ENCODE peak calls at places on chromosomes 4 and X, in six cellular contexts. One of them, this sample, is unnamed.
A peak's percentile ranks its signal among the peaks of the same experiment; 100 is the strongest.

GRCh38 chrX:99384594-99385374 is 1025.3 kb downstream of the PCDH19 start:
- DNase-seq in germinal center: no peak
- DNase-seq in CD14-positive monocyte: no peak
- DNase-seq in fibroblast of lung: no peak
- DNase-seq in cardiac fibroblast: no peak
- DNase-seq in GM04504: no peak
- DNase-seq in this sample: no peak

GRCh38 chr4:173522160-173522873 is 7.7 kb downstream of the HAND2 start:
- DNase-seq in germinal center: no peak
- DNase-seq in CD14-positive monocyte: no peak
- DNase-seq in fibroblast of lung: peak; percentile 81
- DNase-seq in cardiac fibroblast: peak; percentile 90
- DNase-seq in GM04504: peak; percentile 75
- DNase-seq in this sample: no peak

GRCh38 chr4:104677122-104677521 is 182.4 kb upstream of the CXXC4 start:
- DNase-seq in germinal center: no peak
- DNase-seq in CD14-positive monocyte: no peak
- DNase-seq in fibroblast of lung: peak; percentile 21
- DNase-seq in cardiac fibroblast: no peak
- DNase-seq in GM04504: no peak
- DNase-seq in this sample: no peak

GRCh38 chrX:44971674-44972073 is 98.7 kb downstream of the KDM6A start:
- DNase-seq in germinal center: no peak
- DNase-seq in CD14-positive monocyte: no peak
- DNase-seq in fibroblast of lung: no peak
- DNase-seq in cardiac fibroblast: no peak
- DNase-seq in GM04504: no peak
- DNase-seq in this sample: no peak

GRCh38 chrX:1242901-1243402 is 25.7 kb upstream of the CSF2RA start:
- DNase-seq in germinal center: no peak
- DNase-seq in CD14-positive monocyte: peak; percentile 54
- DNase-seq in fibroblast of lung: no peak
- DNase-seq in cardiac fibroblast: peak; percentile 11
- DNase-seq in GM04504: no peak
- DNase-seq in this sample: no peak

GRCh38 chr4:152678841-152679240 is 956 bp downstream of the TMEM154 start:
- DNase-seq in germinal center: no peak
- DNase-seq in CD14-positive monocyte: no peak
- DNase-seq in fibroblast of lung: no peak
- DNase-seq in cardiac fibroblast: peak; percentile 3
- DNase-seq in GM04504: no peak
- DNase-seq in this sample: no peak

GRCh38 chr4:95050980-95051688 is 293.4 kb downstream of the BMPR1B start:
- DNase-seq in germinal center: no peak
- DNase-seq in CD14-positive monocyte: no peak
- DNase-seq in fibroblast of lung: peak; percentile 3
- DNase-seq in cardiac fibroblast: no peak
- DNase-seq in GM04504: no peak
- DNase-seq in this sample: no peak

GRCh38 chr4:182142146-182143085 is 100.8 kb upstream of the TENM3 start:
- DNase-seq in germinal center: no peak
- DNase-seq in CD14-positive monocyte: no peak
- DNase-seq in fibroblast of lung: peak; percentile 81
- DNase-seq in cardiac fibroblast: peak; percentile 3
- DNase-seq in GM04504: no peak
- DNase-seq in this sample: no peak

GRCh38 chr4:13980317-13980716 is 352.8 kb upstream of the BOD1L1 start:
- DNase-seq in germinal center: no peak
- DNase-seq in CD14-positive monocyte: no peak
- DNase-seq in fibroblast of lung: peak; percentile 98
- DNase-seq in cardiac fibroblast: peak; percentile 92
- DNase-seq in GM04504: peak; percentile 88
- DNase-seq in this sample: no peak

GRCh38 chrX:43644124-43644701 is 11.9 kb upstream of the MAOA start:
- DNase-seq in germinal center: no peak
- DNase-seq in CD14-positive monocyte: no peak
- DNase-seq in fibroblast of lung: peak; percentile 83
- DNase-seq in cardiac fibroblast: peak; percentile 91
- DNase-seq in GM04504: no peak
- DNase-seq in this sample: no peak

GRCh38 chr4:137981277-137981676 is 260.9 kb downstream of the SLC7A11 start:
- DNase-seq in germinal center: no peak
- DNase-seq in CD14-positive monocyte: no peak
- DNase-seq in fibroblast of lung: peak; percentile 49
- DNase-seq in cardiac fibroblast: peak; percentile 62
- DNase-seq in GM04504: no peak
- DNase-seq in this sample: no peak

GRCh38 chr4:147780137-147780777 is 48.4 kb downstream of the ARHGAP10 start:
- DNase-seq in germinal center: no peak
- DNase-seq in CD14-positive monocyte: peak; percentile 74
- DNase-seq in fibroblast of lung: no peak
- DNase-seq in cardiac fibroblast: no peak
- DNase-seq in GM04504: no peak
- DNase-seq in this sample: no peak

GRCh38 chrX:38798956-38799355 is 2.3 kb upstream of the MID1IP1 start:
- DNase-seq in germinal center: no peak
- DNase-seq in CD14-positive monocyte: no peak
- DNase-seq in fibroblast of lung: peak; percentile 88
- DNase-seq in cardiac fibroblast: peak; percentile 82
- DNase-seq in GM04504: no peak
- DNase-seq in this sample: no peak

GRCh38 chr4:766152-766515 is 59.8 kb downstream of the CPLX1 start:
- DNase-seq in germinal center: no peak
- DNase-seq in CD14-positive monocyte: no peak
- DNase-seq in fibroblast of lung: peak; percentile 62
- DNase-seq in cardiac fibroblast: peak; percentile 62
- DNase-seq in GM04504: peak; percentile 24
- DNase-seq in this sample: no peak

GRCh38 chr4:150234246-150234645 is 156.0 kb downstream of the DCLK2 start:
- DNase-seq in germinal center: no peak
- DNase-seq in CD14-positive monocyte: no peak
- DNase-seq in fibroblast of lung: peak; percentile 63
- DNase-seq in cardiac fibroblast: no peak
- DNase-seq in GM04504: no peak
- DNase-seq in this sample: no peak

GRCh38 chrX:70554081-70554480 is 109.4 kb downstream of the DLG3 start:
- DNase-seq in germinal center: no peak
- DNase-seq in CD14-positive monocyte: no peak
- DNase-seq in fibroblast of lung: peak; percentile 6
- DNase-seq in cardiac fibroblast: peak; percentile 53
- DNase-seq in GM04504: no peak
- DNase-seq in this sample: no peak

GRCh38 chr4:153409924-153410501 is 56.1 kb upstream of the TMEM131L start:
- DNase-seq in germinal center: no peak
- DNase-seq in CD14-positive monocyte: no peak
- DNase-seq in fibroblast of lung: peak; percentile 34
- DNase-seq in cardiac fibroblast: peak; percentile 26
- DNase-seq in GM04504: no peak
- DNase-seq in this sample: no peak

GRCh38 chrX:10052906-10053625 is 85.9 kb downstream of the CLDN34 start:
- DNase-seq in germinal center: no peak
- DNase-seq in CD14-positive monocyte: no peak
- DNase-seq in fibroblast of lung: no peak
- DNase-seq in cardiac fibroblast: peak; percentile 7
- DNase-seq in GM04504: no peak
- DNase-seq in this sample: no peak

GRCh38 chrX:7334253-7334935 is 186.4 kb upstream of the PUDP start:
- DNase-seq in germinal center: no peak
- DNase-seq in CD14-positive monocyte: no peak
- DNase-seq in fibroblast of lung: peak; percentile 86
- DNase-seq in cardiac fibroblast: peak; percentile 80
- DNase-seq in GM04504: peak; percentile 63
- DNase-seq in this sample: no peak

GRCh38 chr4:78616046-78616498 is 64.5 kb downstream of the ANXA3 start:
- DNase-seq in germinal center: no peak
- DNase-seq in CD14-positive monocyte: no peak
- DNase-seq in fibroblast of lung: peak; percentile 90
- DNase-seq in cardiac fibroblast: peak; percentile 70
- DNase-seq in GM04504: peak; percentile 27
- DNase-seq in this sample: no peak

GRCh38 chr4:14222630-14223029 is 595.1 kb upstream of the BOD1L1 start:
- DNase-seq in germinal center: no peak
- DNase-seq in CD14-positive monocyte: no peak
- DNase-seq in fibroblast of lung: peak; percentile 19
- DNase-seq in cardiac fibroblast: no peak
- DNase-seq in GM04504: no peak
- DNase-seq in this sample: no peak

GRCh38 chrX:34918856-34919255 is 23.7 kb upstream of the FAM47B start:
- DNase-seq in germinal center: no peak
- DNase-seq in CD14-positive monocyte: no peak
- DNase-seq in fibroblast of lung: peak; percentile 57
- DNase-seq in cardiac fibroblast: peak; percentile 76
- DNase-seq in GM04504: peak; percentile 15
- DNase-seq in this sample: no peak

GRCh38 chr4:30716671-30717207 is 3.4 kb upstream of the PCDH7 start:
- DNase-seq in germinal center: no peak
- DNase-seq in CD14-positive monocyte: no peak
- DNase-seq in fibroblast of lung: peak; percentile 65
- DNase-seq in cardiac fibroblast: peak; percentile 17
- DNase-seq in GM04504: no peak
- DNase-seq in this sample: no peak

GRCh38 chr4:26893491-26893890 is 32.9 kb downstream of the STIM2 start:
- DNase-seq in germinal center: no peak
- DNase-seq in CD14-positive monocyte: no peak
- DNase-seq in fibroblast of lung: no peak
- DNase-seq in cardiac fibroblast: no peak
- DNase-seq in GM04504: no peak
- DNase-seq in this sample: no peak

GRCh38 chr4:85498068-85498733 is 23.3 kb downstream of the ARHGAP24 start:
- DNase-seq in germinal center: no peak
- DNase-seq in CD14-positive monocyte: peak; percentile 88
- DNase-seq in fibroblast of lung: peak; percentile 74
- DNase-seq in cardiac fibroblast: peak; percentile 83
- DNase-seq in GM04504: no peak
- DNase-seq in this sample: no peak

GRCh38 chrX:118627084-118627758 is 100.2 kb upstream of the IL13RA1 start:
- DNase-seq in germinal center: no peak
- DNase-seq in CD14-positive monocyte: no peak
- DNase-seq in fibroblast of lung: peak; percentile 2
- DNase-seq in cardiac fibroblast: peak; percentile 10
- DNase-seq in GM04504: no peak
- DNase-seq in this sample: no peak

GRCh38 chr4:57109847-57110634 is at the start of gene IGFBP7:
- DNase-seq in germinal center: peak; percentile 24
- DNase-seq in CD14-positive monocyte: no peak
- DNase-seq in fibroblast of lung: peak; percentile 55
- DNase-seq in cardiac fibroblast: peak; percentile 63
- DNase-seq in GM04504: no peak
- DNase-seq in this sample: no peak

GRCh38 chr4:97656034-97656720 is 487.1 kb downstream of the STPG2 start:
- DNase-seq in germinal center: no peak
- DNase-seq in CD14-positive monocyte: no peak
- DNase-seq in fibroblast of lung: peak; percentile 76
- DNase-seq in cardiac fibroblast: peak; percentile 91
- DNase-seq in GM04504: no peak
- DNase-seq in this sample: no peak

GRCh38 chrX:148700021-148700420 is 199.6 kb downstream of the AFF2 start:
- DNase-seq in germinal center: no peak
- DNase-seq in CD14-positive monocyte: no peak
- DNase-seq in fibroblast of lung: no peak
- DNase-seq in cardiac fibroblast: no peak
- DNase-seq in GM04504: no peak
- DNase-seq in this sample: no peak

GRCh38 chrX:95063554-95063953 is 1389.5 kb downstream of the FAM133A start:
- DNase-seq in germinal center: no peak
- DNase-seq in CD14-positive monocyte: no peak
- DNase-seq in fibroblast of lung: peak; percentile 65
- DNase-seq in cardiac fibroblast: peak; percentile 42
- DNase-seq in GM04504: no peak
- DNase-seq in this sample: no peak

GRCh38 chr4:48944659-48945290 is 38.2 kb upstream of the OCIAD2 start:
- DNase-seq in germinal center: no peak
- DNase-seq in CD14-positive monocyte: no peak
- DNase-seq in fibroblast of lung: no peak
- DNase-seq in cardiac fibroblast: no peak
- DNase-seq in GM04504: no peak
- DNase-seq in this sample: no peak